ENCODE peak calls at places on chromosomes 11 and 22, in nine cellular contexts. T is retinal pigment epithelial cell, C is GM12865, I is choroid plexus epithelial cell, Y is astrocyte of the spinal cord, L is fibroblast of mammary gland, W is AG09309, N is stomach, M is fibroblast of pulmonary artery. F is an unnamed sample.
A peak's percentile ranks its signal among the peaks of the same experiment; 100 is the strongest.

GRCh38 chr11:69546735-69547370 is 65.4 kb downstream of the LINC01488 start:
- DNase-seq in I (no peak), T (no peak), N (no peak), Y (no peak), W (no peak), C (peak; percentile 56), L (no peak), M (no peak), F (no peak)

GRCh38 chr11:57405271-57405890 is 14.9 kb upstream of the PRG2 start:
- DNase-seq in L (peak; percentile 31), M (no peak), I (no peak), T (no peak), W (no peak), C (no peak), N (no peak), Y (no peak), F (no peak)

GRCh38 chr11:102451693-102452460 is 688 bp downstream of the TMEM123 start:
- DNase-seq in L (peak; percentile 41), M (peak; percentile 35), W (no peak), C (peak; percentile 91), T (no peak), I (peak; percentile 48), Y (peak; percentile 51), N (peak; percentile 71), F (no peak)

GRCh38 chr11:46073632-46074031 is 47.6 kb downstream of the PHF21A start:
- DNase-seq in Y (no peak), I (peak; percentile 12), T (no peak), L (no peak), W (no peak), C (no peak), M (no peak), N (no peak), F (no peak)

GRCh38 chr22:20299736-20300136 is 20.1 kb downstream of the DGCR6L start:
- DNase-seq in N (peak; percentile 60), M (peak; percentile 37), I (no peak), L (peak; percentile 23), Y (peak; percentile 3), T (no peak), C (no peak), W (no peak), F (no peak)

GRCh38 chr11:43130616-43131015 is 181.2 kb upstream of the API5 start:
- DNase-seq in C (peak; percentile 5), Y (no peak), I (no peak), M (no peak), L (no peak), N (no peak), T (no peak), W (no peak), F (no peak)

GRCh38 chr11:64560139-64560771 is 30.8 kb upstream of the SLC22A12 start:
- DNase-seq in L (no peak), W (no peak), C (no peak), Y (no peak), N (no peak), I (no peak), T (no peak), M (no peak), F (no peak)

GRCh38 chr11:126375726-126376125 is 20.2 kb downstream of the ST3GAL4 start:
- DNase-seq in C (no peak), I (no peak), L (peak; percentile 32), T (no peak), W (no peak), N (no peak), M (peak; percentile 89), Y (no peak), F (no peak)

GRCh38 chr11:123472236-123472935 is 42.3 kb downstream of the GRAMD1B start:
- DNase-seq in Y (no peak), W (no peak), C (no peak), I (no peak), L (no peak), N (no peak), M (no peak), T (no peak), F (no peak)

GRCh38 chr11:73931039-73931645 is 19.7 kb upstream of the DNAJB13 start:
- DNase-seq in Y (peak; percentile 82), N (peak; percentile 37), T (peak; percentile 91), I (peak; percentile 95), W (peak; percentile 52), M (peak; percentile 91), C (peak; percentile 45), L (peak; percentile 85), F (peak; percentile 29)

GRCh38 chr11:45264839-45265515 is 21.2 kb downstream of the SYT13 start:
- DNase-seq in T (peak; percentile 11), Y (peak; percentile 89), C (no peak), W (peak; percentile 64), M (peak; percentile 87), L (peak; percentile 92), N (no peak), I (peak; percentile 67), F (peak; percentile 55)

GRCh38 chr11:102241026-102241425 is 76.3 kb upstream of the BIRC3 start:
- DNase-seq in I (peak; percentile 70), Y (peak; percentile 68), M (no peak), T (no peak), C (peak; percentile 16), L (peak; percentile 64), N (no peak), W (no peak), F (no peak)

GRCh38 chr11:88414981-88415391 is 77.5 kb upstream of the CTSC start:
- DNase-seq in C (peak; percentile 27), M (peak; percentile 29), I (peak; percentile 71), W (no peak), L (no peak), N (no peak), T (no peak), Y (peak; percentile 27), F (no peak)

GRCh38 chr11:20025331-20025840 is 134.9 kb downstream of the DBX1 start:
- DNase-seq in W (no peak), L (no peak), N (no peak), I (no peak), Y (no peak), C (no peak), M (no peak), T (no peak), F (no peak)

GRCh38 chr22:47054231-47055072 is 292.0 kb downstream of the TBC1D22A start:
- DNase-seq in Y (no peak), N (no peak), T (no peak), I (no peak), M (no peak), W (no peak), C (no peak), L (no peak), F (no peak)

GRCh38 chr11:35470616-35471015 is 51.3 kb upstream of the SLC1A2 start:
- DNase-seq in I (no peak), L (no peak), N (no peak), W (no peak), Y (no peak), C (no peak), T (no peak), M (no peak), F (no peak)

GRCh38 chr11:64768300-64768694 is 8.5 kb upstream of the PYGM start:
- DNase-seq in C (no peak), Y (no peak), I (no peak), N (no peak), M (no peak), L (no peak), W (no peak), T (no peak), F (no peak)

GRCh38 chr11:78417175-78417887 is at the start of gene GAB2:
- DNase-seq in T (no peak), W (no peak), L (no peak), M (no peak), C (no peak), Y (no peak), I (no peak), N (peak; percentile 51), F (no peak)

DNA sequence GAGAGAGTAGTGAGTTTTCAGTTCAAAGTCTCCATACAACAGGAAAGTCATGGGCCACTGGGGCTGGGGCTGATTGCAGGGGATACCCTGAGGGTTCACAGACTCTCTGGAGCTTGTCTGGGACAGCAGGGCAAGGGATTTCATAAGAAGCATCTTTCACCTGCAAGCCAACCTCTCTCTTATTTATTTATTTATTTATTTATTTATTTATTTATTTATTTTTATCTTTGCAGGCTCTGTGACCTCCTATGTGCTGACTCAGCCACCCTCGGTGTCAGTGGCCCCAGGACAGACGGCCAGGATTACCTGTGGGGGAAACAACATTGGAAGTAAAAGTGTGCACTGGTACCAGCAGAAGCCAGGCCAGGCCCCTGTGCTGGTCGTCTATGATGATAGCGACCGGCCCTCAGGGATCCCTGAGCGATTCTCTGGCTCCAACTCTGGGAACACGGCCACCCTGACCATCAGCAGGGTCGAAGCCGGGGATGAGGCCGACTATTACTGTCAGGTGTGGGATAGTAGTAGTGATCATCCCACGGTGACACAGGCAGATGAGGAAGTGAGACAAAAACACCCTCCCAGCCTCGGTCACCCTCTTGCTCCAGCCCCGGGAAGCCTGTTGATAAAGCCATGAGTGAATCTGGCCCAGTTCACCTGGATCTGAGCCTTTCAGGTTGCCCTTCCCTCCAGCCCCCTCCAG is 68.4 kb downstream of the GGTLC2 start:
- DNase-seq in M (no peak), L (no peak), N (no peak), C (no peak), I (no peak), W (no peak), T (no peak), Y (no peak), F (no peak)
- H3K4me3 ChIP-seq in M (no peak overlapping the region), L (no peak overlapping the region), N (no peak overlapping the region), C (no peak overlapping the region), I (no peak overlapping the region), W (no peak overlapping the region), T (no peak overlapping the region), Y (no peak overlapping the region), F (no peak overlapping the region)

GRCh38 chr22:28440517-28441366 is 238.9 kb downstream of the TTC28 start:
- DNase-seq in I (peak; percentile 75), C (no peak), Y (peak; percentile 73), L (peak; percentile 74), N (no peak), W (no peak), M (peak; percentile 68), T (peak; percentile 96), F (no peak)
- TF ChIP-seq CTCF in I (no peak), C (no peak), Y (no peak), L (peak; percentile 8), N (no peak), W (no peak), M (no peak), T (no peak), F (no peak)

DNA sequence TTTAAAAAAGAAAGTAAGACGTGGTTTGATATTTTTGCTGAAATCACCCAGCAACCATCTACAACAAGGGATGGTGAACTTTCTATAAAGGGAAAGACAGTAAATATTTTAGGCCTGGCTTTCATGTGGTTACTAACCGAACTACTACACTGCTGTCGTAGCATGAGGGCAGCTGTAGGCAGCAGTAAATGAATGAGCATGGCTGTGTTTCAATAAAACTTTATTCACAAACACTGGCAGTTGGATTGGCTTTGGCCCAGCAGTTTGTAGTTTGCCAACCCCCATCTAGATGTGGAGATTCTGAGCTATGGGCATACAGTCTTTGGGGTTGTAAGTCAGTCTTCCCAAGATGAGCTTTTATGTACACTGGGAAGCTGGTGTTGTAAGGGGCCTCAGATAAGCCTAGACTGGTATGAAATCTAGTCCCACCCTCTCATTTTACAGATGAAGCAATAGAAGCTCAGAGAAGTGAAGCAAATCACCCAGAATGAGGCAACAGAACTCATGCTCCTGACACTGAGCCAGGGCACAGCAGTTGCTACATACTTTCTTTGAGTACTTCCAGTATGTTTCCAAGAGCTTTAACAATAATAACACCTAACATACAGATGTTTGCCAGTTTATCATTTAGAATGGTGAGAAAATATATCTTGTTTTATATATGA is 204.4 kb downstream of the ADAMTS15 start:
- DNase-seq in N (peak; percentile 39), Y (peak; percentile 78), W (peak; percentile 84), C (peak; percentile 41), L (peak; percentile 96), M (peak; percentile 99), T (peak; percentile 81), I (peak; percentile 98), F (peak; percentile 67)
- H3K4me3 ChIP-seq in N (no peak overlapping the region), Y (no peak overlapping the region), W (no peak overlapping the region), C (no peak overlapping the region), L (no peak overlapping the region), M (no peak overlapping the region), T (no peak overlapping the region), I (no peak overlapping the region), F (no peak overlapping the region)

GRCh38 chr11:120744016-120744994 is 232.8 kb downstream of the GRIK4 start:
- DNase-seq in T (no peak), L (no peak), M (no peak), I (no peak), N (no peak), W (no peak), C (no peak), Y (no peak), F (no peak)
- TF ChIP-seq CTCF in T (peak; percentile 34), L (peak; percentile 15), M (no peak), I (no peak), N (no peak), W (no peak), C (no peak), Y (peak; percentile 6), F (no peak)

F was measured in AG04449.